ENCODE peak calls at places on chromosome 4, in nine cellular contexts. One of them, this sample, is unnamed.

GRCh38 chr4:105186701-105187158 is 40.1 kb downstream of the TET2 start:
- DNase-seq in sigmoid colon: no peak
- DNase-seq in A549: no peak
- DNase-seq in HCT116: no peak
- DNase-seq in upper lobe of left lung: no peak
- DNase-seq in IMR-90: peak; percentile 78
- DNase-seq in gastrocnemius medialis: no peak
- DNase-seq in uterus: no peak
- DNase-seq in suprapubic skin: no peak
- DNase-seq in this sample: no peak

GRCh38 chr4:19130836-19131235 is 1109.3 kb upstream of the LCORL start:
- DNase-seq in A549: no peak
- DNase-seq in IMR-90: peak; percentile 80
- DNase-seq in uterus: no peak
- DNase-seq in upper lobe of left lung: no peak
- DNase-seq in HCT116: no peak
- DNase-seq in suprapubic skin: no peak
- DNase-seq in sigmoid colon: no peak
- DNase-seq in gastrocnemius medialis: no peak
- DNase-seq in this sample: no peak

GRCh38 chr4:125368161-125368560 is 53.4 kb downstream of the FAT4 start:
- DNase-seq in IMR-90: peak; percentile 70
- DNase-seq in gastrocnemius medialis: no peak
- DNase-seq in uterus: no peak
- DNase-seq in sigmoid colon: no peak
- DNase-seq in HCT116: no peak
- DNase-seq in A549: no peak
- DNase-seq in upper lobe of left lung: no peak
- DNase-seq in suprapubic skin: no peak
- DNase-seq in this sample: no peak

GRCh38 chr4:88246600-88246999 is 37.8 kb downstream of the PPM1K start:
- DNase-seq in IMR-90: no peak
- DNase-seq in HCT116: no peak
- DNase-seq in uterus: no peak
- DNase-seq in gastrocnemius medialis: no peak
- DNase-seq in suprapubic skin: no peak
- DNase-seq in sigmoid colon: no peak
- DNase-seq in A549: no peak
- DNase-seq in upper lobe of left lung: no peak
- DNase-seq in this sample: no peak

GRCh38 chr4:8819421-8820177 is 52.0 kb downstream of the HMX1 start:
- DNase-seq in gastrocnemius medialis: no peak
- DNase-seq in HCT116: no peak
- DNase-seq in IMR-90: no peak
- DNase-seq in upper lobe of left lung: peak; percentile 29
- DNase-seq in sigmoid colon: peak; percentile 43
- DNase-seq in uterus: no peak
- DNase-seq in A549: no peak
- DNase-seq in suprapubic skin: peak; percentile 37
- DNase-seq in this sample: no peak

GRCh38 chr4:117889978-117890377 is 144.3 kb upstream of the NDST3 start:
- DNase-seq in sigmoid colon: no peak
- DNase-seq in uterus: no peak
- DNase-seq in IMR-90: no peak
- DNase-seq in upper lobe of left lung: no peak
- DNase-seq in suprapubic skin: no peak
- DNase-seq in HCT116: no peak
- DNase-seq in gastrocnemius medialis: no peak
- DNase-seq in A549: no peak
- DNase-seq in this sample: no peak

GRCh38 chr4:95167809-95168208 is 381.0 kb downstream of the UNC5C start:
- DNase-seq in uterus: no peak
- DNase-seq in A549: no peak
- DNase-seq in IMR-90: no peak
- DNase-seq in HCT116: no peak
- DNase-seq in sigmoid colon: no peak
- DNase-seq in gastrocnemius medialis: no peak
- DNase-seq in upper lobe of left lung: no peak
- DNase-seq in suprapubic skin: no peak
- DNase-seq in this sample: no peak

GRCh38 chr4:80308466-80308822 is 27.1 kb upstream of the CFAP299 start:
- DNase-seq in HCT116: no peak
- DNase-seq in suprapubic skin: no peak
- DNase-seq in sigmoid colon: no peak
- DNase-seq in gastrocnemius medialis: no peak
- DNase-seq in uterus: no peak
- DNase-seq in IMR-90: no peak
- DNase-seq in A549: no peak
- DNase-seq in upper lobe of left lung: no peak
- DNase-seq in this sample: no peak

GRCh38 chr4:64479338-64479737 is 70.1 kb upstream of the TECRL start:
- DNase-seq in gastrocnemius medialis: no peak
- DNase-seq in suprapubic skin: no peak
- DNase-seq in uterus: no peak
- DNase-seq in sigmoid colon: no peak
- DNase-seq in HCT116: no peak
- DNase-seq in upper lobe of left lung: no peak
- DNase-seq in A549: no peak
- DNase-seq in IMR-90: no peak
- DNase-seq in this sample: no peak

GRCh38 chr4:107153956-107154355 is 117.8 kb upstream of the DKK2 start:
- DNase-seq in gastrocnemius medialis: no peak
- DNase-seq in uterus: no peak
- DNase-seq in A549: no peak
- DNase-seq in sigmoid colon: no peak
- DNase-seq in upper lobe of left lung: no peak
- DNase-seq in suprapubic skin: no peak
- DNase-seq in HCT116: no peak
- DNase-seq in IMR-90: no peak
- DNase-seq in this sample: no peak

GRCh38 chr4:3440979-3441500 is 728 bp upstream of the HGFAC start:
- DNase-seq in IMR-90: no peak
- DNase-seq in suprapubic skin: no peak
- DNase-seq in uterus: no peak
- DNase-seq in HCT116: no peak
- DNase-seq in sigmoid colon: no peak
- DNase-seq in A549: no peak
- DNase-seq in gastrocnemius medialis: no peak
- DNase-seq in upper lobe of left lung: peak; percentile 70
- DNase-seq in this sample: no peak

GRCh38 chr4:86493460-86493859 is 100.7 kb upstream of the PTPN13 start:
- DNase-seq in IMR-90: peak; percentile 36
- DNase-seq in sigmoid colon: no peak
- DNase-seq in gastrocnemius medialis: no peak
- DNase-seq in upper lobe of left lung: no peak
- DNase-seq in HCT116: no peak
- DNase-seq in suprapubic skin: no peak
- DNase-seq in A549: no peak
- DNase-seq in uterus: no peak
- DNase-seq in this sample: no peak

GRCh38 chr4:115834441-115834840 is 721.0 kb upstream of the NDST4 start:
- DNase-seq in upper lobe of left lung: no peak
- DNase-seq in suprapubic skin: no peak
- DNase-seq in IMR-90: no peak
- DNase-seq in sigmoid colon: no peak
- DNase-seq in gastrocnemius medialis: no peak
- DNase-seq in HCT116: no peak
- DNase-seq in A549: peak; percentile 1
- DNase-seq in uterus: no peak
- DNase-seq in this sample: no peak

GRCh38 chr4:172688536-172688935 is 480.1 kb upstream of the GALNT7 start:
- DNase-seq in sigmoid colon: no peak
- DNase-seq in suprapubic skin: no peak
- DNase-seq in A549: peak; percentile 6
- DNase-seq in gastrocnemius medialis: no peak
- DNase-seq in uterus: no peak
- DNase-seq in HCT116: no peak
- DNase-seq in upper lobe of left lung: no peak
- DNase-seq in IMR-90: no peak
- DNase-seq in this sample: no peak

GRCh38 chr4:151575646-151576045 is 166.7 kb downstream of the FHIP1A start:
- DNase-seq in gastrocnemius medialis: no peak
- DNase-seq in A549: no peak
- DNase-seq in HCT116: no peak
- DNase-seq in sigmoid colon: no peak
- DNase-seq in suprapubic skin: no peak
- DNase-seq in upper lobe of left lung: no peak
- DNase-seq in IMR-90: no peak
- DNase-seq in uterus: no peak
- DNase-seq in this sample: no peak

GRCh38 chr4:151573474-151573873 is 164.5 kb downstream of the FHIP1A start:
- DNase-seq in upper lobe of left lung: no peak
- DNase-seq in IMR-90: no peak
- DNase-seq in sigmoid colon: no peak
- DNase-seq in suprapubic skin: no peak
- DNase-seq in gastrocnemius medialis: no peak
- DNase-seq in HCT116: no peak
- DNase-seq in A549: no peak
- DNase-seq in uterus: no peak
- DNase-seq in this sample: no peak

GRCh38 chr4:151573945-151574344 is 165.0 kb downstream of the FHIP1A start:
- DNase-seq in sigmoid colon: no peak
- DNase-seq in upper lobe of left lung: no peak
- DNase-seq in IMR-90: no peak
- DNase-seq in suprapubic skin: no peak
- DNase-seq in HCT116: no peak
- DNase-seq in gastrocnemius medialis: no peak
- DNase-seq in A549: no peak
- DNase-seq in uterus: no peak
- DNase-seq in this sample: no peak

GRCh38 chr4:151574968-151575367 is 166.0 kb downstream of the FHIP1A start:
- DNase-seq in upper lobe of left lung: no peak
- DNase-seq in sigmoid colon: no peak
- DNase-seq in HCT116: no peak
- DNase-seq in A549: no peak
- DNase-seq in suprapubic skin: no peak
- DNase-seq in uterus: no peak
- DNase-seq in IMR-90: no peak
- DNase-seq in gastrocnemius medialis: no peak
- DNase-seq in this sample: no peak

DNA sequence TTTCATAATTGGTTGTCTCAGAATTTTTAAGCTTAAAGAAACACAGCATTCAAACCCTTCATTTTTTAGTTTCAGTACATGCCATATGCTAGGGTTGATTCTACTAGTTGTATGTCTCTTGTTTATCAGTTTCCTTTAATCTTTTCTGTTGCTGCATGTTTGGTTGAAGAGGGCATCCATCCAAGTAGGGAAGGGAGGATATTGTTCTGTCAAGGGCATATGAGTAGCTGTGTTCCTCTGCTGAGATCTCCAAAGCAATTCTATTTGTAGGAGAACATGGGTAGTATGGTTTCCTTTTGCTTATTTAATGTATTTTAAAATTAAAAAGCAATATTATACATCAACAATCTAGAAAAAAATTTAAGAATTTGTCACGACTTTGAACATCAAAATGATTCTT is 167.7 kb downstream of the FHIP1A start:
- DNase-seq in A549: no peak
- DNase-seq in suprapubic skin: no peak
- DNase-seq in uterus: no peak
- DNase-seq in gastrocnemius medialis: no peak
- DNase-seq in IMR-90: no peak
- DNase-seq in upper lobe of left lung: no peak
- DNase-seq in sigmoid colon: no peak
- DNase-seq in HCT116: no peak
- DNase-seq in this sample: no peak
- H3K27ac ChIP-seq in A549: no peak overlapping the region
- H3K27ac ChIP-seq in suprapubic skin: peak overlapping the region; percentile 71
- H3K27ac ChIP-seq in uterus: no peak overlapping the region
- H3K27ac ChIP-seq in gastrocnemius medialis: no peak overlapping the region
- H3K27ac ChIP-seq in IMR-90: no peak overlapping the region
- H3K27ac ChIP-seq in upper lobe of left lung: no peak overlapping the region
- H3K27ac ChIP-seq in sigmoid colon: no peak overlapping the region
- H3K27ac ChIP-seq in HCT116: no peak overlapping the region
- H3K27ac ChIP-seq in this sample: no peak overlapping the region

DNA sequence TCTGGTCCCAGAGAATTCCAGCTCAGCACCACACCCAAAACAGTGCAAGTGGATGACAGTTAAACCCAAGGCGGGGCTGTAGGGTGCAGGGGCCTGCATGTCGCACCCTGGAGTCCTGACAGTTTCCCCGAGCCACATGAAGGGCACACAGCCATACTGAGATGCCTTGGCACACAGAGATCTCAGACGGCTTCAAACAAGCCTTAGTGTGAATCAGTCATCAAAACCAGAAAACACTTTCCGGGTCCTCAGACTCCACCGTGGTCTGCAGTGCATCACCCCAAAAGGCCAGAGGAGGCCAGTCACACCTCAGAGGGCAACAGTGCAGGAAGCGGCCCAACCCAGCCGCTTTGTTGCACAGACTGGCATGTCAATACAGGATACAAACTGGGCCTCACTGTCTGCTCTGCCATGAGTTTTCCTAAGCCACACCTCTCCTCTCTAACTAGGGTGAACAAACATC is 64.6 kb upstream of the ENPP6 start:
- DNase-seq in uterus: no peak
- DNase-seq in HCT116: no peak
- DNase-seq in gastrocnemius medialis: no peak
- DNase-seq in IMR-90: no peak
- DNase-seq in A549: no peak
- DNase-seq in upper lobe of left lung: no peak
- DNase-seq in sigmoid colon: no peak
- DNase-seq in suprapubic skin: no peak
- DNase-seq in this sample: no peak
- TF ChIP-seq POLR2A in uterus: no peak
- TF ChIP-seq POLR2A in HCT116: no peak
- TF ChIP-seq POLR2A in gastrocnemius medialis: no peak
- TF ChIP-seq POLR2A in IMR-90: no peak
- TF ChIP-seq POLR2A in A549: no peak
- TF ChIP-seq POLR2A in upper lobe of left lung: no peak
- TF ChIP-seq POLR2A in sigmoid colon: no peak
- TF ChIP-seq POLR2A in suprapubic skin: no peak
- TF ChIP-seq POLR2A in this sample: no peak

GRCh38 chr4:75662626-75663025 is 10.6 kb downstream of the G3BP2 start:
- DNase-seq in HCT116: no peak
- DNase-seq in suprapubic skin: no peak
- DNase-seq in upper lobe of left lung: no peak
- DNase-seq in A549: no peak
- DNase-seq in sigmoid colon: no peak
- DNase-seq in IMR-90: no peak
- DNase-seq in gastrocnemius medialis: no peak
- DNase-seq in uterus: no peak
- DNase-seq in this sample: no peak
- H3K27ac ChIP-seq in HCT116: no peak overlapping the region
- H3K27ac ChIP-seq in suprapubic skin: no peak overlapping the region
- H3K27ac ChIP-seq in upper lobe of left lung: no peak overlapping the region
- H3K27ac ChIP-seq in A549: no peak overlapping the region
- H3K27ac ChIP-seq in sigmoid colon: no peak overlapping the region
- H3K27ac ChIP-seq in IMR-90: no peak overlapping the region
- H3K27ac ChIP-seq in gastrocnemius medialis: peak overlapping the region; percentile 12
- H3K27ac ChIP-seq in uterus: no peak overlapping the region
- H3K27ac ChIP-seq in this sample: no peak overlapping the region

DNA sequence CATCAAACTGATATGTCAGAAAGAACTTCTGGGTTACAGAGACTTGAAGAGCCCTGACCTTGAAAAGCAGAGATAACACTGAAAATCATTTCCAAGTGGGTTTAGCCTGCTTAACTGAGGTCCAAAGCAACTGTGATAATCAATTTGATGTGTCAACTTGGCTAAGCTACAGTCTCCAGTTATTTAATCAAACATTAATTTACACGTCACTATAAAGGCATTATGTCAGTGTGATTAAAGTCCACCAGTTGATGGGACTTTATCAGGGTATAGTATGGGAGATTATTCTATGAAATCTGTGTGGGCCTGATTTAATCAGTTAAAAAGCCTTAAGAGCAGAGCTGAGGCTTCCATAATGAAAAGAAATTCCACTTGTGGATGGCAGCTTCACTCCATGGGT is 69.1 kb upstream of the PRSS48 start:
- DNase-seq in suprapubic skin: no peak
- DNase-seq in sigmoid colon: no peak
- DNase-seq in IMR-90: no peak
- DNase-seq in upper lobe of left lung: no peak
- DNase-seq in uterus: no peak
- DNase-seq in gastrocnemius medialis: no peak
- DNase-seq in HCT116: no peak
- DNase-seq in A549: no peak
- DNase-seq in this sample: no peak
- TF ChIP-seq POLR2A in suprapubic skin: no peak
- TF ChIP-seq POLR2A in sigmoid colon: no peak
- TF ChIP-seq POLR2A in IMR-90: no peak
- TF ChIP-seq POLR2A in upper lobe of left lung: no peak
- TF ChIP-seq POLR2A in uterus: no peak
- TF ChIP-seq POLR2A in gastrocnemius medialis: no peak
- TF ChIP-seq POLR2A in HCT116: no peak
- TF ChIP-seq POLR2A in A549: no peak
- TF ChIP-seq POLR2A in this sample: no peak

This sample was measured in esophagus squamous epithelium.